ENCODE peak calls at places on chromosomes 7 and 10, in ten cellular contexts. Y, F, J, W, O, A, X, U, G and M are unnamed samples.

GRCh38 chr7:139523199-139523941 is at the start of gene CLEC2L:
- DNase-seq in A (no peak), W (peak; percentile 43), O (no peak), G (no peak), J (no peak), F (no peak), U (peak; percentile 32), X (no peak), Y (no peak), M (no peak)

GRCh38 chr7:155814569-155815276 is 2.5 kb upstream of the SHH start:
- DNase-seq in Y (no peak), G (no peak), J (no peak), F (no peak), O (no peak), A (peak; percentile 12), W (no peak), U (no peak), X (no peak), M (no peak)

GRCh38 chr7:15397921-15398560 is 163.8 kb downstream of the AGMO start:
- DNase-seq in O (peak; percentile 72), W (no peak), J (no peak), F (no peak), U (no peak), G (no peak), Y (no peak), A (no peak), X (no peak), M (no peak)

GRCh38 chr10:133278577-133279265 is 2.1 kb upstream of the ADAM8 start:
- DNase-seq in A (peak; percentile 54), F (no peak), X (peak; percentile 94), J (no peak), Y (no peak), O (no peak), W (no peak), G (peak; percentile 82), U (peak; percentile 85), M (peak; percentile 36)

GRCh38 chr7:155424301-155425010 is 33.5 kb upstream of the EN2 start:
- DNase-seq in G (no peak), A (no peak), W (no peak), X (no peak), J (no peak), O (no peak), F (no peak), Y (no peak), U (no peak), M (no peak)

GRCh38 chr7:16412535-16413247 is 8.6 kb downstream of the CRPPA start:
- DNase-seq in F (no peak), Y (no peak), O (no peak), G (no peak), J (no peak), A (no peak), X (no peak), W (no peak), U (no peak), M (no peak)

GRCh38 chr7:30413864-30414263 is 64.7 kb downstream of the NOD1 start:
- DNase-seq in W (no peak), J (no peak), O (no peak), G (no peak), X (no peak), A (no peak), U (no peak), F (no peak), Y (no peak), M (no peak)

GRCh38 chr7:24917510-24918239 is 62.3 kb downstream of the OSBPL3 start:
- DNase-seq in F (peak; percentile 78), J (no peak), O (no peak), W (no peak), A (peak; percentile 73), G (no peak), U (no peak), X (no peak), Y (no peak), M (no peak)

GRCh38 chr7:1668932-1669485 is 1.1 kb upstream of the ELFN1 start:
- DNase-seq in W (peak; percentile 47), J (no peak), U (peak; percentile 3), O (no peak), G (no peak), F (no peak), X (no peak), Y (no peak), A (no peak), M (no peak)

GRCh38 chr10:31062856-31063255 is 31.2 kb upstream of the ZNF438 start:
- DNase-seq in J (no peak), X (no peak), Y (no peak), G (no peak), F (no peak), W (no peak), O (no peak), A (no peak), U (no peak), M (no peak)